ENCODE peak calls at places on chromosome 15, in five cellular contexts. D is K562, E is H1, W is SK-N-SH, Y is GM12878. P is an unnamed sample.

GRCh38 chr15:65766422-65767263 is 25.4 kb downstream of the DENND4A start:
- DNase-seq in D (no peak), E (no peak), W (no peak), Y (no peak), P (peak; percentile 43)

GRCh38 chr15:64430000-64430735 is 30.2 kb upstream of the ZNF609 start:
- DNase-seq in D (peak; percentile 22), E (peak; percentile 52), W (no peak), Y (peak; percentile 65), P (no peak)

GRCh38 chr15:43483306-43484128 is 9.4 kb downstream of the TP53BP1 start:
- DNase-seq in D (no peak), E (no peak), W (peak; percentile 27), Y (no peak), P (no peak)

GRCh38 chr15:80531388-80532184 is 127.4 kb downstream of the ARNT2 start:
- DNase-seq in D (no peak), E (no peak), W (no peak), Y (no peak), P (no peak)

GRCh38 chr15:70974004-70974832 is 81.6 kb downstream of the LRRC49 start:
- DNase-seq in D (no peak), E (peak; percentile 42), W (no peak), Y (no peak), P (peak; percentile 18)

GRCh38 chr15:37824717-37825382 is 109.6 kb upstream of the TMCO5A start:
- DNase-seq in D (peak; percentile 7), E (no peak), W (no peak), Y (no peak), P (peak; percentile 2)

GRCh38 chr15:37877851-37878577 is 56.4 kb upstream of the TMCO5A start:
- DNase-seq in D (no peak), E (no peak), W (no peak), Y (no peak), P (no peak)

GRCh38 chr15:22237891-22238275 is 157.6 kb downstream of the OR4M2 start:
- DNase-seq in D (no peak), E (no peak), W (no peak), Y (no peak), P (no peak)

GRCh38 chr15:88089019-88089603 is 167.4 kb downstream of the NTRK3 start:
- DNase-seq in D (no peak), E (no peak), W (no peak), Y (no peak), P (no peak)

GRCh38 chr15:42731461-42731860 is 5.5 kb downstream of the CDAN1 start:
- DNase-seq in D (no peak), E (no peak), W (no peak), Y (no peak), P (no peak)

GRCh38 chr15:93866996-93867395 is 364.4 kb upstream of the MCTP2 start:
- DNase-seq in D (no peak), E (no peak), W (no peak), Y (no peak), P (no peak)

GRCh38 chr15:35090104-35090807 is 5.2 kb upstream of the NANOGP8 start:
- DNase-seq in D (no peak), E (no peak), W (no peak), Y (no peak), P (peak; percentile 59)

GRCh38 chr15:101013769-101014223 is 94.6 kb downstream of the LRRK1 start:
- DNase-seq in D (no peak), E (no peak), W (no peak), Y (no peak), P (no peak)

GRCh38 chr15:51620647-51621046 is 1.9 kb downstream of the DMXL2 start:
- DNase-seq in D (no peak), E (no peak), W (no peak), Y (no peak), P (no peak)

GRCh38 chr15:99369250-99369649 is 118.0 kb downstream of the LRRC28 start:
- DNase-seq in D (no peak), E (no peak), W (no peak), Y (no peak), P (no peak)

GRCh38 chr15:76809704-76810103 is 95.4 kb downstream of the SCAPER start:
- DNase-seq in D (no peak), E (no peak), W (no peak), Y (no peak), P (no peak)

GRCh38 chr15:68001811-68002210 is 52.3 kb upstream of the PIAS1 start:
- DNase-seq in D (no peak), E (no peak), W (no peak), Y (no peak), P (no peak)

GRCh38 chr15:68025860-68026424 is 28.2 kb upstream of the PIAS1 start:
- DNase-seq in D (no peak), E (no peak), W (no peak), Y (no peak), P (peak; percentile 37)

GRCh38 chr15:31552482-31553099 is 226.0 kb downstream of the KLF13 start:
- DNase-seq in D (no peak), E (no peak), W (no peak), Y (no peak), P (no peak)

GRCh38 chr15:27481768-27482167 is 510.8 kb downstream of the GABRG3 start:
- DNase-seq in D (no peak), E (no peak), W (no peak), Y (no peak), P (no peak)

GRCh38 chr15:70202756-70203155 is 105.0 kb upstream of the TLE3 start:
- DNase-seq in D (no peak), E (no peak), W (no peak), Y (no peak), P (no peak)

GRCh38 chr15:100833432-100834389 is 45.9 kb upstream of the ALDH1A3 start:
- DNase-seq in D (no peak), E (no peak), W (no peak), Y (no peak), P (no peak)

GRCh38 chr15:68333775-68334470 is 56.4 kb downstream of the FEM1B start:
- DNase-seq in D (no peak), E (no peak), W (no peak), Y (no peak), P (no peak)

GRCh38 chr15:39869251-39869650 is 50.8 kb downstream of the GPR176 start:
- DNase-seq in D (no peak), E (no peak), W (no peak), Y (no peak), P (no peak)

GRCh38 chr15:46646476-46646875 is 1011.6 kb downstream of the SQOR start:
- DNase-seq in D (no peak), E (no peak), W (no peak), Y (no peak), P (no peak)

GRCh38 chr15:42549052-42549491 is 434 bp downstream of the HAUS2 start:
- DNase-seq in D (no peak), E (no peak), W (peak; percentile 73), Y (no peak), P (peak; percentile 12)

GRCh38 chr15:52139599-52140462 is 27.3 kb upstream of the BCL2L10 start:
- DNase-seq in D (peak; percentile 71), E (peak; percentile 91), W (peak; percentile 74), Y (peak; percentile 39), P (peak; percentile 60)

GRCh38 chr15:85623648-85624047 is 171.1 kb downstream of the KLHL25 start:
- DNase-seq in D (no peak), E (no peak), W (no peak), Y (no peak), P (no peak)

GRCh38 chr15:71687902-71688508 is 122.3 kb upstream of the NR2E3 start:
- DNase-seq in D (no peak), E (no peak), W (no peak), Y (no peak), P (no peak)

GRCh38 chr15:97567411-97567810 is 393.1 kb upstream of the ARRDC4 start:
- DNase-seq in D (no peak), E (no peak), W (no peak), Y (no peak), P (no peak)

GRCh38 chr15:97563516-97563915 is 397.0 kb upstream of the ARRDC4 start:
- DNase-seq in D (no peak), E (no peak), W (no peak), Y (no peak), P (no peak)

GRCh38 chr15:97561529-97561928 is 399.0 kb upstream of the ARRDC4 start:
- DNase-seq in D (no peak), E (no peak), W (no peak), Y (no peak), P (no peak)

GRCh38 chr15:97566957-97567356 is 393.5 kb upstream of the ARRDC4 start:
- DNase-seq in D (no peak), E (no peak), W (no peak), Y (no peak), P (no peak)
- TF ChIP-seq CHD2 in D (no peak), E (no peak), W (no peak), Y (no peak), P (no peak)

DNA sequence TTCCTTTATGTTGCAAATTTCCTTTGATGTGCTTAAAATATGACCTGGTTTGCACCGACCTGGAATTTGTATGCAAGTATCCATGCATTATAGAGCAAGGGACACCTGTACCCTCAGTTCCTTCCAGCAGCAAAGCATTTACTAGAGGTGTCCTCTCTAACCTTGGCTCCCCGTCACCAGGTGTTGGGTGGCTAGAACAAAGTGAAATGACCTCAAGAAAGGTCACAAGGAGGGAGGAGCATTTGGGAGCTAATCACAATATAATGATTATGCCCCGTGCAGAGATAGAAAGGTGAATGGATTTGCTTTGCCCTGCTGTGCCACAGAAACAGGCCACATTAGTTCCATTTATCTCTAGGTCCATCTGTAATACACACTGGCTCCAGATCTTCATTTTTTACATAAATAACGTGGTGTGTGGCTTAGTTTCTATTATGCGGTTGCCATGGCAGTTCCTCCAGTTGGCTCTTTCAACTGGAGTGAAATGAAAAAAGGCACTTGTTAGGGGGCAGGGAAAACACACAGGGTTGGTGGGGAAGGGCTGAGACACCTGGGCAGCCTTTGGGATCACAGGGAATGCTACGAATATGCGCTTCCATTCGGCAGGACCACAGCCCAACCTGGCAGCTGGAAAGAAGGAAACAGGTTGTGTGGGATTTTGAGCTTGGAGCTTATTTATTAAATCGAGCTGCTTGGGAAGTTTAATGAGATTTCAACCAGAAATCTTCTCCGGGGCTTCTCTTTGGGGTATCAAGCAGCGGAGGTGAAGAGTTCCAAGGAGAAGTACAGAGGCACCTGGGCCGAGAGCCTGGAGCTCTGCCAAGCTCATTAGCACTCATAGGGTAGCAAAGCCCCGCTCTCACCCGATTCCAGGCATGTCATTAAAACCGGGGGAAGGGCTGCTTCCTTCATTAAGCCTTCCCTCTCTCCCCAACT is 233.5 kb upstream of the ST8SIA2 start:
- DNase-seq in D (no peak), E (no peak), W (peak; percentile 14), Y (no peak), P (no peak)
- H3K9ac ChIP-seq in D (no peak overlapping the region), E (peak overlapping the region; percentile 44), W (no peak overlapping the region), Y (no peak overlapping the region), P (no peak overlapping the region)

GRCh38 chr15:60363024-60363674 is 34.6 kb downstream of the ANXA2 start:
- DNase-seq in D (no peak), E (no peak), W (peak; percentile 28), Y (no peak), P (no peak)
- H3K4me2 ChIP-seq in D (no peak overlapping the region), E (no peak overlapping the region), W (peak overlapping the region; percentile 4), Y (no peak overlapping the region), P (no peak overlapping the region)

DNA sequence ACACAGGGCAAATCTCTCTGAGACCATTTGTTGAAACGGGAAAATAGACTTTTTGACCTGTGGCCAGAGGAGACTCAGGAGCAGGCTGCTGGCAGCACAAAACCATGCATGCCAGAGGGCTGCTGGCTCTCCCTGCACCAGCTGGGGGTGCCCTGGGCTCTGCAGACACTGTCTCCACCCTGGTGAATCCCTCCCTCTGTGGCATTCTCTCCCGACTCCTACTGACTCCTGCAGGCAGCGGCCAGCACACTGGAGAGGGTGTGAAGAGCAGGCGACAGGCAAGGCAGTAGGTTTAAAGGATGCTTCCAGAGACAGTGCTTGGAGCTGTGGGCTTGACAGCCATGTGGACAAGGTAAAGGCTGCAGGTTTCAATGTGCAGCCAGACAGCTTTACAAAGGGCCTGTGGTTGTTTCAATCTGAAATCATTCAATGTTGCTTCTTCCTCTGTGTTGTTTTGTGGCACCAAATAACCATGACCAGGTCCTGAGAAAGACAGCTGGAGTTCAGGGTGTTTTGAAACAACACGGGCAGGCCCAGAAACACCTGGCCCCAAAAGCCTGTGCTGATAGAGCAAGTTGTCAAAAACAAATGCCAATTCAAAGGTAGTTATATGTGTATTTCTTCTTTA is 431.0 kb upstream of the ATP10A start:
- DNase-seq in D (no peak), E (peak; percentile 61), W (peak; percentile 41), Y (no peak), P (no peak)
- TF ChIP-seq CHD2 in D (no peak), E (no peak), W (no peak), Y (no peak), P (no peak)

P was measured in HepG2.